ENCODE peak calls at places on chromosomes 16 and 17, in ten cellular contexts. One of them, this sample, is unnamed.

GRCh38 chr16:27764427-27764826 is 214.5 kb downstream of the KATNIP start:
- DNase-seq in GM12864: no peak
- DNase-seq in MV-4-11: no peak
- DNase-seq in mucosa of gallbladder: no peak
- DNase-seq in activated CD8-positive, alpha-beta memory T cell treated with anti-CD3 and anti-CD28 coated beads for 1 hour: no peak
- DNase-seq in dermis microvascular lymphatic vessel endothelial cell: no peak
- DNase-seq in NCI-H1105: no peak
- DNase-seq in foreskin fibroblast: no peak
- DNase-seq in Caco-2: no peak
- DNase-seq in type B pancreatic cell: no peak
- DNase-seq in this sample: no peak

GRCh38 chr16:27640277-27640600 is 90.3 kb downstream of the KATNIP start:
- DNase-seq in GM12864: no peak
- DNase-seq in activated CD8-positive, alpha-beta memory T cell treated with anti-CD3 and anti-CD28 coated beads for 1 hour: no peak
- DNase-seq in NCI-H1105: no peak
- DNase-seq in foreskin fibroblast: no peak
- DNase-seq in dermis microvascular lymphatic vessel endothelial cell: no peak
- DNase-seq in type B pancreatic cell: no peak
- DNase-seq in mucosa of gallbladder: no peak
- DNase-seq in MV-4-11: no peak
- DNase-seq in Caco-2: no peak
- DNase-seq in this sample: peak

GRCh38 chr16:26827386-26827785 is 239.3 kb upstream of the C16orf82 start:
- DNase-seq in mucosa of gallbladder: no peak
- DNase-seq in type B pancreatic cell: no peak
- DNase-seq in Caco-2: no peak
- DNase-seq in foreskin fibroblast: no peak
- DNase-seq in dermis microvascular lymphatic vessel endothelial cell: no peak
- DNase-seq in NCI-H1105: no peak
- DNase-seq in activated CD8-positive, alpha-beta memory T cell treated with anti-CD3 and anti-CD28 coated beads for 1 hour: no peak
- DNase-seq in GM12864: no peak
- DNase-seq in MV-4-11: no peak
- DNase-seq in this sample: no peak

GRCh38 chr16:87098361-87098760 is 218.8 kb downstream of the C16orf95 start:
- DNase-seq in dermis microvascular lymphatic vessel endothelial cell: no peak
- DNase-seq in Caco-2: no peak
- DNase-seq in activated CD8-positive, alpha-beta memory T cell treated with anti-CD3 and anti-CD28 coated beads for 1 hour: no peak
- DNase-seq in foreskin fibroblast: no peak
- DNase-seq in NCI-H1105: no peak
- DNase-seq in MV-4-11: no peak
- DNase-seq in GM12864: no peak
- DNase-seq in type B pancreatic cell: no peak
- DNase-seq in mucosa of gallbladder: no peak
- DNase-seq in this sample: no peak

GRCh38 chr17:44362964-44363612 is 565 bp downstream of the FAM171A2 start:
- DNase-seq in dermis microvascular lymphatic vessel endothelial cell: no peak
- DNase-seq in type B pancreatic cell: no peak
- DNase-seq in foreskin fibroblast: peak
- DNase-seq in NCI-H1105: peak
- DNase-seq in MV-4-11: no peak
- DNase-seq in GM12864: no peak
- DNase-seq in Caco-2: peak
- DNase-seq in activated CD8-positive, alpha-beta memory T cell treated with anti-CD3 and anti-CD28 coated beads for 1 hour: no peak
- DNase-seq in mucosa of gallbladder: no peak
- DNase-seq in this sample: no peak

GRCh38 chr17:75856062-75856681 is 1.0 kb upstream of the WBP2 start:
- DNase-seq in MV-4-11: peak
- DNase-seq in mucosa of gallbladder: no peak
- DNase-seq in activated CD8-positive, alpha-beta memory T cell treated with anti-CD3 and anti-CD28 coated beads for 1 hour: no peak
- DNase-seq in type B pancreatic cell: peak
- DNase-seq in Caco-2: no peak
- DNase-seq in GM12864: no peak
- DNase-seq in dermis microvascular lymphatic vessel endothelial cell: no peak
- DNase-seq in foreskin fibroblast: peak
- DNase-seq in NCI-H1105: no peak
- DNase-seq in this sample: peak

GRCh38 chr17:61413654-61414133 is 14.1 kb downstream of the TBX2 start:
- DNase-seq in type B pancreatic cell: no peak
- DNase-seq in MV-4-11: no peak
- DNase-seq in mucosa of gallbladder: no peak
- DNase-seq in foreskin fibroblast: no peak
- DNase-seq in NCI-H1105: no peak
- DNase-seq in dermis microvascular lymphatic vessel endothelial cell: no peak
- DNase-seq in activated CD8-positive, alpha-beta memory T cell treated with anti-CD3 and anti-CD28 coated beads for 1 hour: no peak
- DNase-seq in Caco-2: no peak
- DNase-seq in GM12864: no peak
- DNase-seq in this sample: no peak

GRCh38 chr17:69607162-69607834 is 192.8 kb downstream of the MAP2K6 start:
- DNase-seq in dermis microvascular lymphatic vessel endothelial cell: peak
- DNase-seq in activated CD8-positive, alpha-beta memory T cell treated with anti-CD3 and anti-CD28 coated beads for 1 hour: no peak
- DNase-seq in type B pancreatic cell: no peak
- DNase-seq in Caco-2: peak
- DNase-seq in mucosa of gallbladder: peak
- DNase-seq in NCI-H1105: peak
- DNase-seq in MV-4-11: peak
- DNase-seq in foreskin fibroblast: peak
- DNase-seq in GM12864: peak
- DNase-seq in this sample: peak

GRCh38 chr16:17277981-17278381 is 192.8 kb downstream of the XYLT1 start:
- DNase-seq in type B pancreatic cell: no peak
- DNase-seq in NCI-H1105: no peak
- DNase-seq in Caco-2: peak
- DNase-seq in mucosa of gallbladder: peak
- DNase-seq in activated CD8-positive, alpha-beta memory T cell treated with anti-CD3 and anti-CD28 coated beads for 1 hour: no peak
- DNase-seq in foreskin fibroblast: no peak
- DNase-seq in GM12864: no peak
- DNase-seq in MV-4-11: no peak
- DNase-seq in dermis microvascular lymphatic vessel endothelial cell: no peak
- DNase-seq in this sample: no peak

GRCh38 chr16:56860226-56861020 is 4.6 kb upstream of the SLC12A3 start:
- DNase-seq in Caco-2: peak
- DNase-seq in NCI-H1105: no peak
- DNase-seq in mucosa of gallbladder: no peak
- DNase-seq in GM12864: peak
- DNase-seq in foreskin fibroblast: no peak
- DNase-seq in dermis microvascular lymphatic vessel endothelial cell: no peak
- DNase-seq in MV-4-11: peak
- DNase-seq in type B pancreatic cell: no peak
- DNase-seq in activated CD8-positive, alpha-beta memory T cell treated with anti-CD3 and anti-CD28 coated beads for 1 hour: no peak
- DNase-seq in this sample: no peak

GRCh38 chr17:40815381-40815780 is 7.0 kb downstream of the KRT10 start:
- DNase-seq in NCI-H1105: no peak
- DNase-seq in Caco-2: no peak
- DNase-seq in activated CD8-positive, alpha-beta memory T cell treated with anti-CD3 and anti-CD28 coated beads for 1 hour: no peak
- DNase-seq in type B pancreatic cell: no peak
- DNase-seq in GM12864: no peak
- DNase-seq in foreskin fibroblast: no peak
- DNase-seq in mucosa of gallbladder: no peak
- DNase-seq in dermis microvascular lymphatic vessel endothelial cell: no peak
- DNase-seq in MV-4-11: no peak
- DNase-seq in this sample: no peak

GRCh38 chr17:6554871-6555330 is 1.5 kb downstream of the PITPNM3 start:
- DNase-seq in activated CD8-positive, alpha-beta memory T cell treated with anti-CD3 and anti-CD28 coated beads for 1 hour: no peak
- DNase-seq in MV-4-11: no peak
- DNase-seq in NCI-H1105: no peak
- DNase-seq in Caco-2: no peak
- DNase-seq in foreskin fibroblast: no peak
- DNase-seq in dermis microvascular lymphatic vessel endothelial cell: no peak
- DNase-seq in type B pancreatic cell: no peak
- DNase-seq in GM12864: no peak
- DNase-seq in mucosa of gallbladder: no peak
- DNase-seq in this sample: no peak

This sample was measured in putamen.